ENCODE peak calls at places on chromosomes 7 and 10, in ten cellular contexts. M is MCF 10A, L is right lobe of liver, I is IMR-90, R is neural progenitor cell, G is osteocyte, T is breast epithelium, H is astrocyte of the spinal cord, U is HFF-Myc, Z is progenitor cell of endocrine pancreas. Y is an unnamed sample.

GRCh38 chr7:42886129-42886528 is 25.7 kb downstream of the C7orf25 start:
- DNase-seq in U (no peak), I (no peak), T (no peak), Z (no peak), H (no peak), G (no peak), L (no peak), M (peak; percentile 42), R (no peak), Y (no peak)

GRCh38 chr7:69962856-69963149 is 364.5 kb downstream of the AUTS2 start:
- DNase-seq in I (no peak), R (no peak), H (peak; percentile 4), G (no peak), M (no peak), T (no peak), Z (no peak), U (no peak), L (no peak), Y (no peak)

GRCh38 chr7:2040201-2040892 is 192.4 kb downstream of the MAD1L1 start:
- DNase-seq in Z (no peak), U (no peak), R (no peak), I (no peak), T (no peak), H (no peak), L (peak; percentile 27), G (peak; percentile 54), M (no peak), Y (no peak)

GRCh38 chr7:37369904-37370303 is 78.8 kb downstream of the ELMO1 start:
- DNase-seq in Z (no peak), L (no peak), R (no peak), I (no peak), M (no peak), T (peak; percentile 70), G (no peak), H (no peak), U (no peak), Y (no peak)

GRCh38 chr10:50432206-50432605 is 180.9 kb upstream of the ASAH2 start:
- DNase-seq in I (no peak), M (no peak), G (no peak), Z (no peak), L (no peak), U (no peak), R (no peak), H (no peak), T (no peak), Y (no peak)

GRCh38 chr10:77967611-77968022 is 41.1 kb upstream of the DLG5 start:
- DNase-seq in T (no peak), I (no peak), M (no peak), R (peak; percentile 33), H (no peak), G (no peak), Z (peak; percentile 67), L (no peak), U (no peak), Y (no peak)

GRCh38 chr7:17709127-17709526 is 231.2 kb downstream of the SNX13 start:
- DNase-seq in L (no peak), R (no peak), U (no peak), H (no peak), T (no peak), I (no peak), Z (no peak), G (no peak), M (no peak), Y (no peak)

GRCh38 chr7:32476816-32477648 is 13.1 kb downstream of the LSM5 start:
- DNase-seq in R (no peak), G (no peak), U (no peak), Z (no peak), I (no peak), L (no peak), M (peak; percentile 53), H (no peak), T (peak; percentile 55), Y (no peak)

GRCh38 chr7:80640841-80641240 is 2.4 kb downstream of the CD36 start:
- DNase-seq in G (no peak), U (no peak), M (peak; percentile 41), R (no peak), L (no peak), T (no peak), I (peak; percentile 77), H (peak; percentile 61), Z (no peak), Y (no peak)

GRCh38 chr10:79483299-79483698 is 29.0 kb upstream of the EIF5AL1 start:
- DNase-seq in T (no peak), I (no peak), M (no peak), R (no peak), L (no peak), G (no peak), H (no peak), U (no peak), Z (no peak), Y (no peak)

GRCh38 chr7:155471728-155472127 is 13.8 kb downstream of the EN2 start:
- DNase-seq in L (no peak), Z (no peak), I (no peak), R (no peak), U (no peak), G (no peak), H (no peak), M (no peak), T (no peak), Y (no peak)

GRCh38 chr7:100874577-100875355 is at the start of gene SRRT:
- DNase-seq in G (peak; percentile 99), I (peak; percentile 97), Z (peak; percentile 97), H (peak; percentile 98), R (peak; percentile 100), T (peak; percentile 97), M (peak; percentile 99), L (peak; percentile 99), U (peak; percentile 94), Y (peak; percentile 97)
- TF ChIP-seq CTCF in G (peak; percentile 43), I (peak; percentile 24), Z (peak; percentile 46), H (peak; percentile 30), R (peak; percentile 40), T (peak; percentile 92), M (no peak), L (peak; percentile 73), U (no peak), Y (peak; percentile 12)

GRCh38 chr10:33553951-33554571 is 219.6 kb upstream of the NRP1 start:
- DNase-seq in H (no peak), Z (no peak), G (no peak), T (no peak), M (no peak), L (no peak), U (no peak), I (no peak), R (no peak), Y (no peak)

GRCh38 chr10:33557313-33557712 is 222.8 kb upstream of the NRP1 start:
- DNase-seq in Z (no peak), I (no peak), R (no peak), H (no peak), M (no peak), L (no peak), U (no peak), G (no peak), T (no peak), Y (no peak)

GRCh38 chr10:33556581-33556980 is 222.1 kb upstream of the NRP1 start:
- DNase-seq in H (no peak), T (no peak), L (no peak), R (peak; percentile 39), I (no peak), U (no peak), M (no peak), Z (no peak), G (no peak), Y (no peak)

GRCh38 chr10:33556103-33556502 is 221.6 kb upstream of the NRP1 start:
- DNase-seq in L (no peak), Z (no peak), H (no peak), I (no peak), U (no peak), T (no peak), M (no peak), R (no peak), G (no peak), Y (no peak)

GRCh38 chr10:33559105-33559504 is 224.6 kb upstream of the NRP1 start:
- DNase-seq in H (peak; percentile 85), Z (no peak), G (no peak), U (peak; percentile 42), R (no peak), M (peak; percentile 88), I (peak; percentile 79), T (no peak), L (no peak), Y (no peak)
- TF ChIP-seq CTCF in H (no peak), Z (no peak), G (no peak), U (no peak), R (no peak), M (peak; percentile 11), I (no peak), T (no peak), L (no peak), Y (no peak)

GRCh38 chr7:105990726-105991465 is 27.8 kb downstream of the CDHR3 start:
- DNase-seq in T (no peak), H (no peak), L (no peak), I (no peak), U (no peak), R (peak; percentile 63), G (no peak), Z (no peak), M (no peak), Y (no peak)
- TF ChIP-seq CTCF in T (no peak), H (peak; percentile 12), L (no peak), I (no peak), U (no peak), R (peak; percentile 49), G (no peak), Z (peak; percentile 38), M (no peak), Y (no peak)

GRCh38 chr7:108348913-108349312 is 107.3 kb downstream of the NRCAM start:
- DNase-seq in R (no peak), H (peak; percentile 70), I (peak; percentile 29), L (no peak), G (no peak), Z (no peak), M (peak; percentile 87), T (no peak), U (no peak), Y (no peak)
- TF ChIP-seq CTCF in R (no peak), H (no peak), I (no peak), L (no peak), G (no peak), Z (no peak), M (no peak), T (no peak), U (no peak), Y (no peak)

GRCh38 chr7:131074043-131074442 is 253.6 kb upstream of the MKLN1 start:
- DNase-seq in I (no peak), Z (no peak), L (no peak), H (no peak), G (no peak), U (no peak), T (no peak), R (no peak), M (no peak), Y (no peak)
- TF ChIP-seq CTCF in I (no peak), Z (no peak), L (no peak), H (no peak), G (no peak), U (no peak), T (no peak), R (no peak), M (no peak), Y (no peak)